ENCODE peak calls at places on chromosomes 5 and 9, in seven cellular contexts. Y is mesenchymal stem cell, R is IMR-90, G is mesendoderm, F is H9, A is H1, W is trophoblast cell. H is an unnamed sample.

GRCh38 chr9:93967020-93967803 is 12.1 kb upstream of the BARX1 start:
- DNase-seq in A (no peak), W (no peak), Y (no peak), G (no peak), F (no peak), R (no peak), H (no peak)

GRCh38 chr9:98373622-98374021 is 118.2 kb upstream of the TBC1D2 start:
- DNase-seq in G (no peak), W (peak; percentile 52), F (no peak), Y (no peak), R (peak; percentile 51), A (no peak), H (no peak)

GRCh38 chr9:75992480-75993206 is 102.2 kb downstream of the PCSK5 start:
- DNase-seq in F (no peak), Y (no peak), W (no peak), R (no peak), G (no peak), A (no peak), H (no peak)

GRCh38 chr9:91817493-91818225 is 132.4 kb downstream of the ROR2 start:
- DNase-seq in G (peak; percentile 51), R (peak; percentile 95), F (peak; percentile 43), Y (peak; percentile 87), A (no peak), W (no peak), H (peak; percentile 48)

GRCh38 chr5:64958757-64959391 is 190.1 kb downstream of the CWC27 start:
- DNase-seq in Y (peak; percentile 49), R (peak; percentile 72), A (no peak), F (no peak), W (peak; percentile 51), G (no peak), H (no peak)

GRCh38 chr9:108130896-108131295 is 641.3 kb upstream of the KLF4 start:
- DNase-seq in G (no peak), Y (no peak), F (no peak), A (no peak), R (no peak), W (no peak), H (no peak)

GRCh38 chr5:151270599-151270998 is 17.6 kb downstream of the GM2A start:
- DNase-seq in A (no peak), R (peak; percentile 85), Y (peak; percentile 88), F (no peak), W (peak; percentile 95), G (no peak), H (no peak)

GRCh38 chr5:176364765-176365662 is at the start of gene ARL10:
- DNase-seq in G (peak; percentile 27), A (peak; percentile 72), F (peak; percentile 43), R (peak; percentile 20), W (no peak), Y (peak; percentile 15), H (peak; percentile 46)

GRCh38 chr9:75866273-75866871 is 24.1 kb upstream of the PCSK5 start:
- DNase-seq in F (no peak), R (peak; percentile 44), G (peak; percentile 61), A (peak; percentile 64), Y (peak; percentile 49), W (peak; percentile 93), H (peak; percentile 63)

GRCh38 chr5:168807261-168807660 is 228.1 kb upstream of the PANK3 start:
- DNase-seq in Y (no peak), A (no peak), G (no peak), W (no peak), R (no peak), F (no peak), H (no peak)

GRCh38 chr5:65364907-65365306 is 116.8 kb downstream of the ADAMTS6 start:
- DNase-seq in A (no peak), R (peak; percentile 36), G (peak; percentile 44), W (no peak), Y (peak; percentile 40), F (no peak), H (no peak)

GRCh38 chr9:117278656-117279055 is 136.2 kb downstream of the ASTN2 start:
- DNase-seq in W (no peak), G (no peak), A (no peak), R (no peak), F (no peak), Y (no peak), H (no peak)

GRCh38 chr5:9009931-9010652 is 535.8 kb downstream of the SEMA5A start:
- DNase-seq in F (no peak), Y (peak; percentile 33), G (no peak), A (no peak), W (peak; percentile 21), R (peak; percentile 18), H (no peak)

GRCh38 chr5:176901260-176902101 is 2.3 kb upstream of the HK3 start:
- DNase-seq in Y (no peak), F (no peak), W (peak; percentile 44), A (no peak), G (no peak), R (peak; percentile 15), H (no peak)

GRCh38 chr5:35776757-35777156 is 79.9 kb upstream of the IL7R start:
- DNase-seq in W (no peak), R (no peak), F (no peak), A (no peak), G (no peak), Y (peak; percentile 33), H (no peak)

GRCh38 chr9:136028760-136029470 is 66.2 kb downstream of the NACC2 start:
- DNase-seq in F (no peak), A (no peak), W (no peak), R (no peak), Y (no peak), G (no peak), H (no peak)

GRCh38 chr5:73193592-73193991 is 20.6 kb downstream of the TMEM174 start:
- DNase-seq in F (no peak), G (no peak), W (no peak), R (no peak), A (no peak), Y (no peak), H (no peak)

GRCh38 chr5:52920929-52921328 is 68.2 kb upstream of the ITGA2 start:
- DNase-seq in W (peak; percentile 55), A (no peak), G (no peak), Y (no peak), R (peak; percentile 54), F (no peak), H (no peak)

GRCh38 chr5:94969174-94969573 is 315.7 kb downstream of the MCTP1 start:
- DNase-seq in A (no peak), W (peak; percentile 9), G (peak; percentile 5), R (peak; percentile 18), F (no peak), Y (peak; percentile 25), H (no peak)

GRCh38 chr9:101536938-101537337 is 3.3 kb downstream of the RNF20 start:
- DNase-seq in F (peak; percentile 33), W (peak; percentile 15), Y (peak; percentile 66), R (peak; percentile 51), G (peak; percentile 62), A (no peak), H (peak; percentile 49)

GRCh38 chr5:149397530-149397929 is 18.4 kb upstream of the IL17B start:
- DNase-seq in A (no peak), R (peak; percentile 97), W (peak; percentile 9), G (no peak), F (no peak), Y (peak; percentile 99), H (no peak)

GRCh38 chr5:125237026-125237425 is 490.6 kb upstream of the ZNF608 start:
- DNase-seq in W (no peak), R (no peak), F (no peak), Y (no peak), A (no peak), G (no peak), H (no peak)

GRCh38 chr5:9927521-9927997 is 297.4 kb upstream of the TAS2R1 start:
- DNase-seq in G (peak; percentile 59), F (no peak), Y (peak; percentile 32), A (no peak), R (peak; percentile 48), W (peak; percentile 69), H (no peak)

DNA sequence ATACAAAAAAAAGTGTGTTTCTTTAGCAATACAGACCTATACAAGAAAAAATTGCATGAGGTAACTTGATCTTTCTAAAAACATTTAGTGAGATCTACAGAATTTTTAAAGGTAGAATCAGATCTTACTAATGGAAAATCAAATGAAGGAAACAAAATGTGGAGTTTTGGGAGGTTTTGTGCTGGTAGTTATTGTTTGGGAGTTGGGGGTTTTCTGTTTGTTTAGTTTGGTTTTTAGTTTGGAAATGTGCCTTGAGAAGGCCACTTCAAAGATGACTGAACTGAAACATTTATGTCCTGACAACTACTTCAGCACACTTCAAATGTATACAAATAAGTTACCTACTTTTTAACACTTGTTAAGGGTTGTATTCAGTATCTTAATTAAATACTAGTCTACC is 280.1 kb downstream of the NR2F1-AS1 start:
- DNase-seq in G (no peak), W (no peak), A (no peak), F (no peak), R (no peak), Y (no peak), H (no peak)
- H2BK120ac ChIP-seq in G (no peak overlapping the region), W (no peak overlapping the region), A (no peak overlapping the region), F (no peak overlapping the region), R (no peak overlapping the region), Y (no peak overlapping the region), H (no peak overlapping the region)

DNA sequence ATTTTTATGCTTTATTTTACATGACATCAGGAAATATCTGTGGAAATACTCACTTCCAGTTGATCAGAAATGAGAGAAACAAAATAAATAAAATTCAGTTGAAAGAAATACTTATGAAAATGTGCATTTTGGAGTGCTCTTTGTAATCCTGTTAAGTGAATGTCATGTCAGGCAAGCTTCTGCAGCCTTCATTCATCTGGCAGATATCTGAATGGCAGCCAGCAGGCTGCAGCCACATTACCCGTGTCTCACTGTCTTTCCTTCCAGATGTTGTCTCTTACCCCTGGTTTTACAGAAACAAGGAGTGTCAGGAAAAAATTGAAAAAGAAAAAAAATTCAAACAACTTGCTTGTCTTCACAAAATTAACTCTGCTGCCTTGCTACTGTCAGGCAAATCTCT is 445.0 kb upstream of the RIOK2 start:
- DNase-seq in R (peak; percentile 16), A (no peak), W (no peak), G (no peak), Y (no peak), F (no peak), H (no peak)
- H2BK120ac ChIP-seq in R (no peak overlapping the region), A (no peak overlapping the region), W (no peak overlapping the region), G (no peak overlapping the region), Y (peak overlapping the region; percentile 19), F (no peak overlapping the region), H (no peak overlapping the region)

DNA sequence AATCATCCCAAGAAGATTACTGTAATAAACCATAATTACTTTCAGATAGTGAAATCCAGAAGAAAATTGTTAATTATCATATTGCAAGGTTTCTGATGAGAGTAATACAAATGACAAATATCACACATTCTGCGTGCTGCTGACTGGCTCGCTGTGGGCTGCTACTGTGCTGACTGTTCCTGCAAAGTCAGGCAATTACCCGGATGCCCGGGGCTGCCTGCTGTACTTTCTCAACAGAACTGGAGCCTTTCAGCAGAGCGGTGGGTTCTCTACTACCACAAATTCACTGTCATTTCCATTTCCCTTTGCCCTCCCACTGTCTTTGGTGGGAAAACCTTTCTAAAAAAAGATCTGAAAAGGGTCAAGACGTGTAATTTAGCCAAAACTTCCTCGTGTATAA is 68.4 kb downstream of the SMARCA2 start:
- DNase-seq in Y (no peak), R (no peak), A (no peak), W (no peak), F (no peak), G (no peak), H (no peak)
- H2BK120ac ChIP-seq in Y (no peak overlapping the region), R (no peak overlapping the region), A (no peak overlapping the region), W (no peak overlapping the region), F (no peak overlapping the region), G (no peak overlapping the region), H (no peak overlapping the region)

DNA sequence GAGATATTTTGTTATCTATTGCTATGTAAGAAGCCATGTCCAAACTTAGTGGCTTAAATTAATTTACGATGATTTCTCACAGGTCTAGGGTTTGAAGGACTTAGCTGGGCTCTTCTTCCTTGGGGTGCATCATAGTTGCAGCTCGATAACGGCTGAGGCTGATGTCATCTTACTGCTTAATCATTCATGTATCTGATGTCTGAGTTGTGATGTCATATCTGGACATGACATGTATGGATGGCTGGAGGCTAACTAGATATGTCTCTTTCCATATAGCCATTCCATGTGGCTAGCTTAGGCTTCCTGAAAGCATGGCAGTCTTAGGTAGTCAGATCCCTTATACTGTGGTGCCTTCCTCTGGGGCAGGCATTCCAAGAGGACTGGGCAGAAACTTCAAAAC is 31.6 kb downstream of the ADGRV1 start:
- DNase-seq in R (no peak), G (no peak), A (no peak), W (peak; percentile 48), F (no peak), Y (no peak), H (no peak)
- H2BK120ac ChIP-seq in R (no peak overlapping the region), G (no peak overlapping the region), A (no peak overlapping the region), W (no peak overlapping the region), F (no peak overlapping the region), Y (no peak overlapping the region), H (no peak overlapping the region)